ENCODE peak calls at places on chromosomes 7 and 10, in ten cellular contexts. M is effector CD4-positive, alpha-beta T cell; N is heart right ventricle; R is DMS153; L is OCI-M1; C is left ventricle myocardium superior; W is AG09319; G is RCC 7860; Z is WTC11; Y is GM03348. B is an unnamed sample.

GRCh38 chr7:610531-611280 is 91.1 kb upstream of the PDGFA start:
- DNase-seq in M (no peak), N (peak), R (no peak), L (no peak), C (peak), W (no peak), G (no peak), Z (no peak), Y (no peak), B (no peak)

GRCh38 chr7:122140918-122141317 is 3.1 kb downstream of the AASS start:
- DNase-seq in M (no peak), N (no peak), R (no peak), L (no peak), C (no peak), W (no peak), G (no peak), Z (no peak), Y (no peak), B (no peak)

GRCh38 chr7:75980865-75981449 is 13.4 kb downstream of the TMEM120A start:
- DNase-seq in M (no peak), N (no peak), R (no peak), L (no peak), C (no peak), W (no peak), G (no peak), Z (no peak), Y (no peak), B (no peak)

GRCh38 chr10:98994030-98994429 is 241.6 kb downstream of the HPSE2 start:
- DNase-seq in M (no peak), N (no peak), R (no peak), L (no peak), C (no peak), W (no peak), G (no peak), Z (no peak), Y (no peak), B (no peak)

GRCh38 chr10:72688208-72688651 is 3.7 kb upstream of the MCU start:
- DNase-seq in M (no peak), N (no peak), R (no peak), L (no peak), C (no peak), W (peak), G (peak), Z (no peak), Y (peak), B (peak)

GRCh38 chr10:127845756-127846155 is 47.0 kb downstream of the CLRN3 start:
- DNase-seq in M (no peak), N (no peak), R (no peak), L (no peak), C (no peak), W (no peak), G (no peak), Z (no peak), Y (no peak), B (no peak)

GRCh38 chr10:49225218-49225876 is 37.2 kb upstream of the TMEM273 start:
- DNase-seq in M (no peak), N (peak), R (no peak), L (no peak), C (peak), W (no peak), G (no peak), Z (no peak), Y (no peak), B (no peak)

GRCh38 chr7:90474284-90475210 is 5.1 kb downstream of the PTTG1IP2 start:
- DNase-seq in M (no peak), N (no peak), R (no peak), L (no peak), C (no peak), W (no peak), G (peak), Z (no peak), Y (peak), B (peak)

GRCh38 chr10:12742776-12743175 is 258.7 kb downstream of the CCDC3 start:
- DNase-seq in M (no peak), N (no peak), R (no peak), L (no peak), C (no peak), W (no peak), G (no peak), Z (no peak), Y (no peak), B (no peak)

GRCh38 chr10:12474727-12475414 is 125.5 kb downstream of the CAMK1D start:
- DNase-seq in M (no peak), N (no peak), R (no peak), L (no peak), C (no peak), W (no peak), G (no peak), Z (no peak), Y (no peak), B (no peak)

GRCh38 chr10:6119962-6120361 is 31.1 kb downstream of the RBM17 start:
- DNase-seq in M (no peak), N (no peak), R (no peak), L (no peak), C (no peak), W (no peak), G (no peak), Z (no peak), Y (no peak), B (no peak)